ENCODE peak calls at places on chromosome 9, in ten cellular contexts. Y, I, M, W, C, X, D, H, P and G are unnamed samples. For H3K4me1 and H3K9me3, the result is how much of the 10 kb centered on the place peaks cover.

GRCh38 chr9:26234865-26235264 is 556.6 kb upstream of the TUSC1 start:
- DNase-seq in D (no peak), M (no peak), C (no peak), P (peak), I (no peak), X (no peak), Y (no peak), H (no peak), W (no peak), G (no peak)

GRCh38 chr9:126151031-126151670 is 175.5 kb upstream of the MVB12B start:
- DNase-seq in C (no peak), P (no peak), I (no peak), X (peak), W (no peak), Y (no peak), M (peak), D (no peak), H (no peak), G (peak)

GRCh38 chr9:84339951-84340350 is 607 bp downstream of the SLC28A3 start:
- DNase-seq in I (no peak), W (no peak), H (peak), C (peak), P (no peak), D (peak), X (no peak), Y (no peak), M (no peak), G (no peak)

GRCh38 chr9:123544007-123544827 is 188.2 kb downstream of the CRB2 start:
- DNase-seq in X (no peak), P (no peak), Y (peak), I (no peak), H (no peak), W (no peak), D (no peak), C (no peak), M (peak), G (peak)

GRCh38 chr9:8419871-8420270 is 620.3 kb upstream of the DMAC1 start:
- DNase-seq in Y (no peak), X (no peak), W (no peak), C (no peak), P (no peak), H (no peak), D (no peak), I (no peak), M (no peak), G (no peak)

GRCh38 chr9:135801070-135801469 is 99.1 kb downstream of the KCNT1 start:
- DNase-seq in Y (no peak), X (no peak), W (no peak), M (no peak), I (no peak), C (no peak), P (no peak), D (no peak), H (no peak), G (no peak)

GRCh38 chr9:74577956-74578355 is 80.8 kb downstream of the RORB start:
- DNase-seq in Y (peak), M (peak), I (no peak), X (no peak), H (no peak), C (no peak), P (no peak), D (no peak), W (no peak), G (no peak)

GRCh38 chr9:99605016-99605743 is 216.5 kb upstream of the NR4A3 start:
- DNase-seq in M (no peak), X (no peak), P (no peak), W (no peak), C (no peak), H (no peak), D (no peak), Y (no peak), I (no peak), G (no peak)

GRCh38 chr9:624935-625505 is 216.5 kb upstream of the DMRT1 start:
- DNase-seq in D (no peak), H (no peak), C (no peak), X (no peak), I (no peak), Y (no peak), P (no peak), M (no peak), W (no peak), G (no peak)

GRCh38 chr9:130111805-130112204 is 58.1 kb downstream of the GPR107 start:
- DNase-seq in I (no peak), Y (no peak), W (peak), H (no peak), P (no peak), M (no peak), C (no peak), X (no peak), D (no peak), G (no peak)

GRCh38 chr9:86751207-86751606 is 196.1 kb downstream of the GAS1 start:
- DNase-seq in M (no peak), W (no peak), Y (no peak), H (no peak), P (peak), C (peak), I (no peak), X (no peak), D (no peak), G (no peak)

GRCh38 chr9:37618817-37619216 is 26.4 kb upstream of the TOMM5 start:
- DNase-seq in I (no peak), P (no peak), X (no peak), H (no peak), C (no peak), M (no peak), D (no peak), W (no peak), Y (no peak), G (no peak)

GRCh38 chr9:126682113-126682810 is 68.5 kb downstream of the LMX1B start:
- DNase-seq in H (no peak), I (no peak), D (no peak), X (no peak), P (no peak), C (no peak), W (no peak), M (no peak), Y (no peak), G (no peak)

GRCh38 chr9:120985759-120986353 is 59.3 kb upstream of the TRAF1 start:
- DNase-seq in C (no peak), X (no peak), P (no peak), D (no peak), W (no peak), Y (peak), H (no peak), M (peak), I (no peak), G (peak)

GRCh38 chr9:136779808-136780207 is 11.3 kb upstream of the TMEM141 start:
- DNase-seq in C (no peak), Y (no peak), H (no peak), P (no peak), D (no peak), I (no peak), M (no peak), W (no peak), X (no peak), G (no peak)

GRCh38 chr9:137606005-137606601 is 617 bp downstream of the ARRDC1 start:
- DNase-seq in Y (no peak), P (peak), M (no peak), X (no peak), D (peak), H (peak), C (no peak), W (no peak), I (no peak), G (peak)

GRCh38 chr9:27086818-27087680 is 22.0 kb upstream of the TEK start:
- DNase-seq in Y (no peak), M (no peak), W (no peak), H (no peak), X (no peak), P (no peak), D (no peak), C (no peak), I (no peak), G (no peak)

GRCh38 chr9:95182854-95183563 is 134.5 kb downstream of the FANCC start:
- DNase-seq in D (no peak), H (no peak), W (no peak), M (peak), I (no peak), P (no peak), X (no peak), Y (no peak), C (no peak), G (no peak)

GRCh38 chr9:137313956-137314560 is 12.0 kb upstream of the NRARP start:
- DNase-seq in Y (no peak), M (no peak), P (peak), I (no peak), D (no peak), H (no peak), X (peak), W (no peak), C (peak), G (no peak)

GRCh38 chr9:126791406-126792230 is 13.2 kb upstream of the ZBTB43 start:
- DNase-seq in I (no peak), X (no peak), M (peak), C (no peak), P (no peak), D (no peak), Y (no peak), H (no peak), W (no peak), G (peak)

GRCh38 chr9:7315746-7316457 is 483.7 kb downstream of the DMAC1 start:
- DNase-seq in D (no peak), P (no peak), Y (no peak), I (no peak), H (no peak), M (no peak), C (no peak), X (no peak), W (peak), G (no peak)

GRCh38 chr9:128396970-128397613 is 23.6 kb upstream of the CERCAM start:
- DNase-seq in M (no peak), P (no peak), C (peak), W (peak), I (no peak), H (no peak), X (no peak), D (peak), Y (no peak), G (no peak)

GRCh38 chr9:117723986-117724654 is 19.9 kb downstream of the TLR4 start:
- DNase-seq in Y (no peak), W (no peak), M (no peak), P (no peak), C (no peak), I (no peak), X (no peak), D (no peak), H (peak), G (no peak)

GRCh38 chr9:5719546-5719945 is 90.6 kb downstream of the RIC1 start:
- DNase-seq in I (no peak), W (no peak), D (no peak), C (no peak), M (no peak), X (no peak), Y (no peak), H (no peak), P (no peak), G (peak)

GRCh38 chr9:93232388-93232965 is 48.5 kb downstream of the WNK2 start:
- DNase-seq in X (no peak), H (peak), P (peak), I (no peak), M (no peak), C (no peak), Y (no peak), D (no peak), W (no peak), G (no peak)

GRCh38 chr9:135998013-135998380 is 36.8 kb upstream of the UBAC1 start:
- DNase-seq in W (no peak), M (no peak), P (no peak), Y (no peak), X (no peak), H (no peak), I (no peak), C (no peak), D (peak), G (no peak)

GRCh38 chr9:93686880-93687236 is 110.5 kb downstream of the PHF2 start:
- DNase-seq in W (no peak), H (no peak), D (no peak), C (no peak), X (peak), P (no peak), Y (no peak), I (no peak), M (no peak), G (no peak)

GRCh38 chr9:19490269-19490668 is 81.5 kb downstream of the ACER2 start:
- DNase-seq in H (no peak), W (no peak), C (no peak), I (no peak), M (no peak), D (no peak), Y (no peak), P (no peak), X (no peak), G (no peak)

GRCh38 chr9:70472268-70473249 is 58.1 kb upstream of the KLF9 start:
- DNase-seq in C (no peak), X (no peak), W (no peak), P (no peak), H (no peak), D (no peak), I (no peak), Y (no peak), M (no peak), G (no peak)
- H3K4me1 ChIP-seq in C (half or more), X (under half), W (under half), P (under half), H (under half), D (half or more), I (under half), Y (under half), M (under half), G (under half)

GRCh38 chr9:103660830-103661229 is 433.3 kb upstream of the SMC2 start:
- DNase-seq in I (no peak), H (no peak), C (no peak), D (no peak), W (no peak), Y (no peak), P (no peak), X (no peak), M (no peak), G (no peak)
- H3K9me3 ChIP-seq in I (under half), H (under half), C (under half), D (under half), W (under half), Y (under half), P (under half), X (under half), M (under half), G (under half)

DNA sequence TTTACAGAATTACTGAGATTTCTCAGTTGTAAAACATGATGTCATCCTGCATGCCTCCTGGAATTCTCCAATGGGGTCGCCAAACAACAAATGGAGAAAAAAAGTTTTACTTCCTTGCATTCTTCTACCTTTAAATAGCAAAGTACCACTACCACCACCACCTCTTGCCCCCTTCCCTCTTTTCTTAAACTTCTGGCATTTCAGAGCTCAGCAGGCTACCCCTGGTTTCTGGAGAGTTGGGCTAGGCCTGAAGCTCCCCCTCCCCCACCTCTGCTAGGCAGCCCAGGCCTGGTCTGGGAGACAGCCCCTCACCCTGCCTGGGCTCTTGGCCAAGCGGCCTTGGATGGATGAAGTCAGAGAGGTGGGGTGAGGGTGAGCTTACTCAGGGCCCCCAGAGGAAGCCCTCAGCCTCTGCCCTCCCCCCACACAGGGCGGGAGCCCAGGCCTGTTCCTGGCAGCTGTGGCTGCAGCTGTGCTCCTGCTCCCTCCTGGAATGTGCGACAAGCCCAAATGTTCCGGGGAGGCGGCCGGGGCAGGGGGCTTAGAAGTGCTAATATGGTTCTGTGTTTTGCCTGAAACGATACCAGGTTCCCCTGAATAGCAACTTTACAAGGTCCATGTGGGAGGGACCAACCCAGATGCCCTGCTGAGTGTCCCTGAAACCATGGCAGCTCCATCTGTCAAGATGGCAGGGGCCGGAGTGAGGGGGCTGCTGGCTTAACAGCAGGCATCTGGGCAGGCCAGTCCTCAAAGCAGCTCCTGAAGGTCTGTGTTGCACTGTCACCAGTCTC is 5.9 kb upstream of the CCIN start:
- DNase-seq in I (no peak), H (peak), M (no peak), W (peak), C (peak), X (peak), D (peak), Y (no peak), P (peak), G (no peak)
- H3K27ac ChIP-seq in I (no peak), H (peak), M (peak), W (peak), C (peak), X (peak), D (peak), Y (no peak), P (peak), G (no peak)

GRCh38 chr9:109124089-109124488 is 4.3 kb upstream of the TMEM245 start:
- DNase-seq in H (no peak), C (no peak), X (no peak), D (no peak), I (no peak), W (no peak), P (no peak), Y (no peak), M (no peak), G (peak)
- H3K4me1 ChIP-seq in H (under half), C (under half), X (under half), D (under half), I (under half), W (under half), P (under half), Y (under half), M (under half), G (under half)